ENCODE peak calls at places on chromosomes 12 and 14, in six cellular contexts. One of them, this sample, is unnamed.

GRCh38 chr14:65495196-65495595 is 82.7 kb downstream of the FUT8 start:
- DNase-seq in stimulated activated CD4-positive, alpha-beta T cell treated with anti-CD3 and anti-CD28 coated beads, Interleukin-15, amount 100 ng/mL, for 1 hour: no peak
- DNase-seq in NCI-H1930: no peak
- DNase-seq in transverse colon: no peak
- DNase-seq in ascending aorta: no peak
- DNase-seq in heart left ventricle: no peak
- DNase-seq in this sample: no peak

GRCh38 chr14:50871914-50872732 is at the start of gene ABHD12B:
- DNase-seq in NCI-H1930: no peak
- DNase-seq in heart left ventricle: peak
- DNase-seq in ascending aorta: no peak
- DNase-seq in stimulated activated CD4-positive, alpha-beta T cell treated with anti-CD3 and anti-CD28 coated beads, Interleukin-15, amount 100 ng/mL, for 1 hour: no peak
- DNase-seq in transverse colon: no peak
- DNase-seq in this sample: no peak

GRCh38 chr12:51522696-51523095 is 68.3 kb upstream of the SCN8A start:
- DNase-seq in NCI-H1930: no peak
- DNase-seq in stimulated activated CD4-positive, alpha-beta T cell treated with anti-CD3 and anti-CD28 coated beads, Interleukin-15, amount 100 ng/mL, for 1 hour: no peak
- DNase-seq in ascending aorta: no peak
- DNase-seq in heart left ventricle: no peak
- DNase-seq in transverse colon: no peak
- DNase-seq in this sample: no peak

GRCh38 chr12:27966870-27967269 is 5.7 kb downstream of the PTHLH start:
- DNase-seq in ascending aorta: no peak
- DNase-seq in transverse colon: no peak
- DNase-seq in stimulated activated CD4-positive, alpha-beta T cell treated with anti-CD3 and anti-CD28 coated beads, Interleukin-15, amount 100 ng/mL, for 1 hour: no peak
- DNase-seq in NCI-H1930: no peak
- DNase-seq in heart left ventricle: no peak
- DNase-seq in this sample: no peak

GRCh38 chr12:71270057-71270456 is 112.3 kb upstream of the TSPAN8 start:
- DNase-seq in stimulated activated CD4-positive, alpha-beta T cell treated with anti-CD3 and anti-CD28 coated beads, Interleukin-15, amount 100 ng/mL, for 1 hour: no peak
- DNase-seq in heart left ventricle: no peak
- DNase-seq in transverse colon: no peak
- DNase-seq in NCI-H1930: no peak
- DNase-seq in ascending aorta: no peak
- DNase-seq in this sample: no peak

GRCh38 chr12:57096099-57096572 is 7.2 kb downstream of the NAB2 start:
- DNase-seq in ascending aorta: no peak
- DNase-seq in transverse colon: no peak
- DNase-seq in stimulated activated CD4-positive, alpha-beta T cell treated with anti-CD3 and anti-CD28 coated beads, Interleukin-15, amount 100 ng/mL, for 1 hour: no peak
- DNase-seq in NCI-H1930: no peak
- DNase-seq in heart left ventricle: peak
- DNase-seq in this sample: no peak

GRCh38 chr14:54776361-54777001 is 126.1 kb downstream of the GCH1 start:
- DNase-seq in stimulated activated CD4-positive, alpha-beta T cell treated with anti-CD3 and anti-CD28 coated beads, Interleukin-15, amount 100 ng/mL, for 1 hour: peak
- DNase-seq in ascending aorta: no peak
- DNase-seq in transverse colon: peak
- DNase-seq in NCI-H1930: no peak
- DNase-seq in heart left ventricle: peak
- DNase-seq in this sample: no peak

GRCh38 chr12:32296541-32296940 is 102.8 kb upstream of the FGD4 start:
- DNase-seq in ascending aorta: no peak
- DNase-seq in transverse colon: no peak
- DNase-seq in NCI-H1930: no peak
- DNase-seq in heart left ventricle: no peak
- DNase-seq in stimulated activated CD4-positive, alpha-beta T cell treated with anti-CD3 and anti-CD28 coated beads, Interleukin-15, amount 100 ng/mL, for 1 hour: no peak
- DNase-seq in this sample: no peak

GRCh38 chr14:100297320-100298300 is 8.6 kb downstream of the SLC25A29 start:
- DNase-seq in ascending aorta: peak
- DNase-seq in heart left ventricle: peak
- DNase-seq in stimulated activated CD4-positive, alpha-beta T cell treated with anti-CD3 and anti-CD28 coated beads, Interleukin-15, amount 100 ng/mL, for 1 hour: no peak
- DNase-seq in NCI-H1930: no peak
- DNase-seq in transverse colon: peak
- DNase-seq in this sample: no peak

GRCh38 chr12:132398386-132398991 is 69.1 kb upstream of the GALNT9 start:
- DNase-seq in ascending aorta: no peak
- DNase-seq in stimulated activated CD4-positive, alpha-beta T cell treated with anti-CD3 and anti-CD28 coated beads, Interleukin-15, amount 100 ng/mL, for 1 hour: no peak
- DNase-seq in NCI-H1930: no peak
- DNase-seq in transverse colon: no peak
- DNase-seq in heart left ventricle: peak
- DNase-seq in this sample: no peak

GRCh38 chr14:54567634-54568561 is 970 bp downstream of the SAMD4A start:
- DNase-seq in transverse colon: peak
- DNase-seq in heart left ventricle: peak
- DNase-seq in ascending aorta: no peak
- DNase-seq in NCI-H1930: peak
- DNase-seq in stimulated activated CD4-positive, alpha-beta T cell treated with anti-CD3 and anti-CD28 coated beads, Interleukin-15, amount 100 ng/mL, for 1 hour: peak
- DNase-seq in this sample: no peak

GRCh38 chr14:54435500-54435981 is 5.6 kb downstream of the CNIH1 start:
- DNase-seq in ascending aorta: no peak
- DNase-seq in heart left ventricle: no peak
- DNase-seq in stimulated activated CD4-positive, alpha-beta T cell treated with anti-CD3 and anti-CD28 coated beads, Interleukin-15, amount 100 ng/mL, for 1 hour: no peak
- DNase-seq in transverse colon: no peak
- DNase-seq in NCI-H1930: no peak
- DNase-seq in this sample: no peak

GRCh38 chr12:52075409-52075724 is 4.1 kb upstream of the SMIM41 start:
- DNase-seq in stimulated activated CD4-positive, alpha-beta T cell treated with anti-CD3 and anti-CD28 coated beads, Interleukin-15, amount 100 ng/mL, for 1 hour: no peak
- DNase-seq in transverse colon: no peak
- DNase-seq in ascending aorta: no peak
- DNase-seq in heart left ventricle: no peak
- DNase-seq in NCI-H1930: no peak
- DNase-seq in this sample: no peak

GRCh38 chr12:102426599-102427541 is 53.5 kb downstream of the IGF1 start:
- DNase-seq in heart left ventricle: no peak
- DNase-seq in ascending aorta: no peak
- DNase-seq in stimulated activated CD4-positive, alpha-beta T cell treated with anti-CD3 and anti-CD28 coated beads, Interleukin-15, amount 100 ng/mL, for 1 hour: no peak
- DNase-seq in transverse colon: no peak
- DNase-seq in NCI-H1930: no peak
- DNase-seq in this sample: no peak

GRCh38 chr14:29536886-29537511 is 390.6 kb downstream of the PRKD1 start:
- DNase-seq in heart left ventricle: no peak
- DNase-seq in NCI-H1930: no peak
- DNase-seq in ascending aorta: no peak
- DNase-seq in transverse colon: no peak
- DNase-seq in stimulated activated CD4-positive, alpha-beta T cell treated with anti-CD3 and anti-CD28 coated beads, Interleukin-15, amount 100 ng/mL, for 1 hour: no peak
- DNase-seq in this sample: no peak

GRCh38 chr14:53793790-53794560 is 162.7 kb downstream of the BMP4 start:
- DNase-seq in stimulated activated CD4-positive, alpha-beta T cell treated with anti-CD3 and anti-CD28 coated beads, Interleukin-15, amount 100 ng/mL, for 1 hour: no peak
- DNase-seq in NCI-H1930: no peak
- DNase-seq in ascending aorta: no peak
- DNase-seq in heart left ventricle: no peak
- DNase-seq in transverse colon: peak
- DNase-seq in this sample: no peak

GRCh38 chr12:3980504-3981272 is 107.5 kb upstream of the PARP11 start:
- DNase-seq in ascending aorta: no peak
- DNase-seq in stimulated activated CD4-positive, alpha-beta T cell treated with anti-CD3 and anti-CD28 coated beads, Interleukin-15, amount 100 ng/mL, for 1 hour: no peak
- DNase-seq in transverse colon: no peak
- DNase-seq in NCI-H1930: no peak
- DNase-seq in heart left ventricle: no peak
- DNase-seq in this sample: no peak

This sample was measured in esophagus squamous epithelium.